ENCODE peak calls at places on chromosomes 13 and 19, in four cellular contexts. One of them, this sample, is unnamed.

GRCh38 chr13:43939149-43939548 is 59.4 kb downstream of the LACC1 start:
- DNase-seq in A549: no peak
- DNase-seq in cardiac muscle cell: no peak
- DNase-seq in Peyer's patch: no peak
- DNase-seq in this sample: no peak

GRCh38 chr19:34402074-34402600 is 2.1 kb upstream of the PDCD2L start:
- DNase-seq in A549: no peak
- DNase-seq in cardiac muscle cell: no peak
- DNase-seq in Peyer's patch: no peak
- DNase-seq in this sample: no peak

GRCh38 chr19:41597600-41598041 is 21.7 kb downstream of the CEACAM21 start:
- DNase-seq in A549: peak
- DNase-seq in cardiac muscle cell: peak
- DNase-seq in Peyer's patch: no peak
- DNase-seq in this sample: peak

GRCh38 chr13:95987841-95988240 is 65.4 kb downstream of the UGGT2 start:
- DNase-seq in A549: no peak
- DNase-seq in cardiac muscle cell: no peak
- DNase-seq in Peyer's patch: no peak
- DNase-seq in this sample: no peak

GRCh38 chr13:41465215-41465907 is 8.0 kb downstream of the RGCC start:
- DNase-seq in A549: no peak
- DNase-seq in cardiac muscle cell: peak
- DNase-seq in Peyer's patch: no peak
- DNase-seq in this sample: no peak

GRCh38 chr19:52297601-52298358 is 811 bp downstream of the ZNF480 start:
- DNase-seq in A549: no peak
- DNase-seq in cardiac muscle cell: peak
- DNase-seq in Peyer's patch: no peak
- DNase-seq in this sample: no peak

GRCh38 chr13:62432906-62433305 is 1017.3 kb upstream of the PCDH20 start:
- DNase-seq in A549: no peak
- DNase-seq in cardiac muscle cell: no peak
- DNase-seq in Peyer's patch: no peak
- DNase-seq in this sample: no peak

GRCh38 chr13:77518266-77518665 is 17.2 kb upstream of the SCEL start:
- DNase-seq in A549: no peak
- DNase-seq in cardiac muscle cell: no peak
- DNase-seq in Peyer's patch: no peak
- DNase-seq in this sample: no peak

GRCh38 chr19:17294051-17294891 is 9.0 kb downstream of the ABHD8 start:
- DNase-seq in A549: peak
- DNase-seq in cardiac muscle cell: no peak
- DNase-seq in Peyer's patch: peak
- DNase-seq in this sample: no peak

DNA sequence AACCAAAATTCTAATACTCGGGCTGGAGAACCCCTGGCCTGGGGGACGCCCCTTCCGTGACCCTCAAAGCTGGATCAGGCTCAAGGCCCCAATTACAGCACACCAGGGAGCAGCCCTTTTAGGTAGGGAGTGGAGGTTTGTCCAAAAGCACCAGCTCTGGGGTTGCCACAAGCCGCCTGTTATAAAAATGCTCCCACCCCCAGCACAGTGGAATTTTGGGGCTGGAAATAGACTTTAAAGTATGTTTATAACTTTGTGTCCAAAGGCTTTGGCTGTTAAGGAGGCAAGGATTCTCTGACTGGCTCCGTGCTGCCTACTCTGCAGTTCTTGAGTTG is 564 bp upstream of the GMIP start:
- DNase-seq in A549: no peak
- DNase-seq in cardiac muscle cell: no peak
- DNase-seq in Peyer's patch: no peak
- DNase-seq in this sample: no peak
- H3K27ac ChIP-seq in A549: no peak
- H3K27ac ChIP-seq in cardiac muscle cell: no peak
- H3K27ac ChIP-seq in Peyer's patch: peak
- H3K27ac ChIP-seq in this sample: no peak

GRCh38 chr13:102508411-102508810 is 88.4 kb upstream of the TPP2 start:
- DNase-seq in A549: no peak
- DNase-seq in cardiac muscle cell: no peak
- DNase-seq in Peyer's patch: no peak
- DNase-seq in this sample: no peak

GRCh38 chr13:102504002-102504401 is 92.8 kb upstream of the TPP2 start:
- DNase-seq in A549: no peak
- DNase-seq in cardiac muscle cell: no peak
- DNase-seq in Peyer's patch: no peak
- DNase-seq in this sample: no peak
- H3K27ac ChIP-seq in A549: no peak
- H3K27ac ChIP-seq in cardiac muscle cell: no peak
- H3K27ac ChIP-seq in Peyer's patch: no peak
- H3K27ac ChIP-seq in this sample: no peak

DNA sequence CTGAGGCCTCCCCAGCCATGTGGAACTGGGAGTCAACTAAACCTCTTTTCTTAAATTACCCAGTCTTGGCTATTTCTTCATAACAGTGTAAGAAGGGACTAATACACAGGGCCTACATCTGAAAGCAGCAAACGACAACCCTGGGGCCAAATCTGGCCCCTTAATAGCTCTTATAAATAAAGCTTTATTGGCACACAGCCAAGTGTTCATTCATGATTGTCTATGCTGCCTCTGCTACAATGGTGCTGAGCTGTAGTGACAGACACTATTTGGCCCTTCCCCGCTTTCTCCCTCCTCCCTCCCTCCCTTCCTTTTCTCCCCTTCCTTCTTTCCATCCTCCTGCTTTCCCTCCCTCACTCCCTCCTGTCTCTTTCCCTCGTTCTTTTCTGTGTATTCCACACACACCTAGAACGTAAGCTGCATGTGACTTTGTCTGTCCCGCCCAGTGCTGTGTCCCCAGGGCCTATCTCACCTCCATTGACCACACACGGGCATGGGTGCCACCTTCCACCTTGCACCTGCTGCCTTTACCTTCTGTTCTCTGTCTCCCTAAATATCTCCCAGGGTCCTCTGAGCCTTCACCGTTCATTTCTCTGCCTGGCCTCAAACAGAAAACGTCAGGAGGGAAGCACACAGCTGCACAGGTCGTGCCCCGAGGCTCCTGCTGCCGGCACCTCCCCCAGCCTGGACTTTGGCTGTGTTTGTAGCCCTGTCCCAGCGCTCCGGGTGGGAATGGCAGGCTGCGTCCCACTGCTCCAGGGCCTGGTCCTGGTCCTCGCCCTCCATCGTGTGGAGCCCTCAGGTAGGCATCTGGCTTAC is at the start of gene PROZ:
- DNase-seq in A549: no peak
- DNase-seq in cardiac muscle cell: no peak
- DNase-seq in Peyer's patch: no peak
- DNase-seq in this sample: no peak
- H3K27ac ChIP-seq in A549: no peak
- H3K27ac ChIP-seq in cardiac muscle cell: no peak
- H3K27ac ChIP-seq in Peyer's patch: no peak
- H3K27ac ChIP-seq in this sample: no peak

DNA sequence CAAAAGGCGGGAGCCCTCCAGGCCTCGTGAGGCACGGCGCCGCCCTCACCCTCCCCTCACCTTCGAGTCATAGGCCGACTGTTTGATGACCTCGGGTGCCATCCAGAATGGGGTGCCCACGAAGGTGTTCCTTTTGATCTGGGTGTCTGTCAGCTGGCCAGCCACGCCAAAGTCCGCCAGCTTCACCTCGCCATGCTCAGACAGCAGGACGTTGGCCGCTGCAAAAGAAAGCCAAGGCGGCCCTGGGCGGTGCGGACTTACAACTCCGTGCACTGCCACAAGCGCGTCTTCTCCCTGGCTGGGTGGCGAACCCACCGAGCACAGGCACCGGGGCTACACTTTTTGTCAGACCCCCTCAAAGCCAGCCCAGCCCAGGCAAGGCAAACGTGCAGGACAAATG is 102.1 kb downstream of the STK24 start:
- DNase-seq in A549: no peak
- DNase-seq in cardiac muscle cell: no peak
- DNase-seq in Peyer's patch: no peak
- DNase-seq in this sample: no peak
- H3K27ac ChIP-seq in A549: no peak
- H3K27ac ChIP-seq in cardiac muscle cell: peak
- H3K27ac ChIP-seq in Peyer's patch: no peak
- H3K27ac ChIP-seq in this sample: no peak

GRCh38 chr19:2981898-2982297 is 4.5 kb downstream of the TLE6 start:
- DNase-seq in A549: no peak
- DNase-seq in cardiac muscle cell: no peak
- DNase-seq in Peyer's patch: no peak
- DNase-seq in this sample: no peak

GRCh38 chr19:2984196-2984490 is 6.8 kb downstream of the TLE6 start:
- DNase-seq in A549: no peak
- DNase-seq in cardiac muscle cell: no peak
- DNase-seq in Peyer's patch: no peak
- DNase-seq in this sample: no peak

GRCh38 chr19:2982983-2983350 is 5.6 kb downstream of the TLE6 start:
- DNase-seq in A549: no peak
- DNase-seq in cardiac muscle cell: peak
- DNase-seq in Peyer's patch: peak
- DNase-seq in this sample: peak

GRCh38 chr19:2983351-2984195 is 6.2 kb downstream of the TLE6 start:
- DNase-seq in A549: no peak
- DNase-seq in cardiac muscle cell: peak
- DNase-seq in Peyer's patch: no peak
- DNase-seq in this sample: peak

GRCh38 chr19:2982556-2982955 is 5.2 kb downstream of the TLE6 start:
- DNase-seq in A549: no peak
- DNase-seq in cardiac muscle cell: no peak
- DNase-seq in Peyer's patch: no peak
- DNase-seq in this sample: no peak
- H3K27ac ChIP-seq in A549: no peak
- H3K27ac ChIP-seq in cardiac muscle cell: peak
- H3K27ac ChIP-seq in Peyer's patch: peak
- H3K27ac ChIP-seq in this sample: peak